ENCODE peak calls at places on chromosomes 4 and X, in four cellular contexts. R, I, G and D are unnamed samples.

GRCh38 chr4:107148922-107149321 is 112.8 kb upstream of the DKK2 start:
- DNase-seq in I (no peak), G (no peak), R (peak), D (no peak)

GRCh38 chrX:120751683-120752082 is 121.8 kb upstream of the C1GALT1C1 start:
- DNase-seq in I (no peak), G (no peak), R (no peak), D (no peak)

GRCh38 chr4:174553828-174554227 is 31.5 kb upstream of the HPGD start:
- DNase-seq in I (peak), G (no peak), R (no peak), D (no peak)

GRCh38 chr4:10161146-10161545 is 44.5 kb upstream of the WDR1 start:
- DNase-seq in I (no peak), R (no peak), G (no peak), D (no peak)

GRCh38 chrX:101483705-101484104 is 1.6 kb upstream of the ARMCX4 start:
- DNase-seq in I (peak), G (no peak), R (no peak), D (no peak)

GRCh38 chrX:72011734-72012133 is 101.1 kb downstream of the NHSL2 start:
- DNase-seq in I (no peak), R (no peak), G (no peak), D (no peak)

GRCh38 chrX:68288127-68288526 is 145.2 kb downstream of the OPHN1 start:
- DNase-seq in G (no peak), R (no peak), I (no peak), D (no peak)

GRCh38 chrX:42732506-42732905 is 45.5 kb downstream of the PPP1R2C start:
- DNase-seq in I (no peak), R (no peak), G (no peak), D (no peak)

GRCh38 chr4:89368855-89369254 is 61.3 kb upstream of the GPRIN3 start:
- DNase-seq in I (no peak), R (no peak), G (no peak), D (no peak)

GRCh38 chrX:106894978-106895452 is 8.1 kb downstream of the RIPPLY1 start:
- DNase-seq in G (no peak), R (no peak), I (peak), D (no peak)

GRCh38 chr4:15963568-15963967 is 593 bp upstream of the FGFBP2 start:
- DNase-seq in I (no peak), G (no peak), R (no peak), D (no peak)